ENCODE peak calls at places on chromosomes 11 and 22, in four cellular contexts. One of them, this sample, is unnamed.
A peak's percentile ranks its signal among the peaks of the same experiment; 100 is the strongest.

GRCh38 chr11:111148953-111149352 is 96.6 kb upstream of the POU2AF2 start:
- DNase-seq in H1: no peak
- DNase-seq in fibroblast of mammary gland: peak; percentile 53
- DNase-seq in kidney: no peak
- DNase-seq in this sample: no peak

GRCh38 chr11:26231252-26231661 is 100.7 kb upstream of the ANO3 start:
- DNase-seq in H1: no peak
- DNase-seq in fibroblast of mammary gland: peak; percentile 98
- DNase-seq in kidney: no peak
- DNase-seq in this sample: no peak

GRCh38 chr11:17394743-17395390 is 6.4 kb upstream of the KCNJ11 start:
- DNase-seq in H1: no peak
- DNase-seq in fibroblast of mammary gland: no peak
- DNase-seq in kidney: no peak
- DNase-seq in this sample: no peak

GRCh38 chr11:110295487-110296225 is 758 bp downstream of the RDX start:
- DNase-seq in H1: no peak
- DNase-seq in fibroblast of mammary gland: peak; percentile 31
- DNase-seq in kidney: peak; percentile 82
- DNase-seq in this sample: no peak

GRCh38 chr22:19046287-19046686 is 75.9 kb downstream of the DGCR2 start:
- DNase-seq in H1: no peak
- DNase-seq in fibroblast of mammary gland: no peak
- DNase-seq in kidney: no peak
- DNase-seq in this sample: no peak

GRCh38 chr11:47181271-47181670 is 4.6 kb upstream of the ARFGAP2 start:
- DNase-seq in H1: no peak
- DNase-seq in fibroblast of mammary gland: no peak
- DNase-seq in kidney: no peak
- DNase-seq in this sample: no peak

GRCh38 chr11:8071616-8072581 is 9.1 kb upstream of the TUB start:
- DNase-seq in H1: no peak
- DNase-seq in fibroblast of mammary gland: no peak
- DNase-seq in kidney: no peak
- DNase-seq in this sample: peak; percentile 77

GRCh38 chr11:6405837-6406236 is 13.1 kb downstream of the APBB1 start:
- DNase-seq in H1: no peak
- DNase-seq in fibroblast of mammary gland: no peak
- DNase-seq in kidney: no peak
- DNase-seq in this sample: no peak

GRCh38 chr11:111538407-111539114 is 2.0 kb upstream of the LAYN start:
- DNase-seq in H1: no peak
- DNase-seq in fibroblast of mammary gland: no peak
- DNase-seq in kidney: no peak
- DNase-seq in this sample: no peak

GRCh38 chr22:31870890-31871289 is 73.4 kb upstream of the YWHAH start:
- DNase-seq in H1: no peak
- DNase-seq in fibroblast of mammary gland: peak; percentile 93
- DNase-seq in kidney: no peak
- DNase-seq in this sample: no peak

GRCh38 chr11:78416285-78417174 is 1.1 kb downstream of the GAB2 start:
- DNase-seq in H1: peak; percentile 50
- DNase-seq in fibroblast of mammary gland: peak; percentile 89
- DNase-seq in kidney: peak; percentile 95
- DNase-seq in this sample: no peak
- TF ChIP-seq CTCF in H1: peak; percentile 55
- TF ChIP-seq CTCF in fibroblast of mammary gland: peak; percentile 41
- TF ChIP-seq CTCF in kidney: peak; percentile 22
- TF ChIP-seq CTCF in this sample: peak; percentile 78

GRCh38 chr11:67354314-67355022 is 1.1 kb upstream of the POLD4 start:
- DNase-seq in H1: no peak
- DNase-seq in fibroblast of mammary gland: peak; percentile 99
- DNase-seq in kidney: peak; percentile 90
- DNase-seq in this sample: no peak
- TF ChIP-seq CTCF in H1: no peak
- TF ChIP-seq CTCF in fibroblast of mammary gland: peak; percentile 35
- TF ChIP-seq CTCF in kidney: no peak
- TF ChIP-seq CTCF in this sample: peak; percentile 62

DNA sequence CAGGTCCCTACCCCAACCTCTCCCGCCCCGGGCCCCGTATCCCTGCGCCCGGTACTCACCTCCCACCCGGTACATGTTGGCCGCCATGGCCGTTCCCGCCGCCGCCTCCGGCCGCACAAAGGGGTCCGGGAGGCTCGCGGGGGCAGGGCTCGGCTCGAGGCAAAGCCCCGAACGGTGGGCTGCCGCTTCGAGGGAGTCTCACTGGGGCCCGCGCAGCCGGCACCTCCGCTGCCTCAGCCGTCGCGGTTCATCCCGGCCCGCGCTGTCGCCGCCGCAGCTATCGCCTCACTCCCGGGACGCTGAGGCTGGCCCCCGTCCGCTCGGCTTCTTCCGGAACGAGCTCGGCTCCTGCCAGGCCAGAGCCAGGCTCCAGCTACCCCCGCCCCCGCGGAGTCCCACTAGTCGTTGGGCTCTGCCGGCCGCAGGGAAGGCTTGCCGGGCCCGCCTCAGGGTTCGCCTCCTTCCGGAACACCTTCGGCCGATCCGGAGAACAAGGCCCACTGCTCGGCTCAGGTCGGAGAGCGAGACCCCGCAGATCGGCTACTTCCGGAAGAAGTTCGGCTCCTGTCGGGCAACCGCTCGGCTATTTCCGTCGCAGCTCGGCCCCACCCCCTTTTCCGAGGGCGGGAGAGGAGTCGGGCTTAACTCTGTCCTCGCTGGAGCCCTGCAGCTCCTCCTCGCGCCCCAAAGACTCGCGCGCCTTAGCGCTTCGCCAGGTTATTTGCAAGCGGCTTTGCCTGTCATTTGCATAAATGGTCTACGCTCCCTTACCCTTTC is at the start of gene MTA2:
- DNase-seq in H1: peak; percentile 98
- DNase-seq in fibroblast of mammary gland: peak; percentile 97
- DNase-seq in kidney: peak; percentile 99
- DNase-seq in this sample: peak; percentile 99
- TF ChIP-seq CTCF in H1: no peak
- TF ChIP-seq CTCF in fibroblast of mammary gland: no peak
- TF ChIP-seq CTCF in kidney: no peak
- TF ChIP-seq CTCF in this sample: peak; percentile 3

GRCh38 chr11:78188809-78189724 is at the start of gene USP35:
- DNase-seq in H1: no peak
- DNase-seq in fibroblast of mammary gland: no peak
- DNase-seq in kidney: peak; percentile 85
- DNase-seq in this sample: no peak
- TF ChIP-seq CTCF in H1: no peak
- TF ChIP-seq CTCF in fibroblast of mammary gland: no peak
- TF ChIP-seq CTCF in kidney: no peak
- TF ChIP-seq CTCF in this sample: no peak

GRCh38 chr11:126188332-126189108 is 22.9 kb downstream of the RPUSD4 start:
- DNase-seq in H1: no peak
- DNase-seq in fibroblast of mammary gland: no peak
- DNase-seq in kidney: no peak
- DNase-seq in this sample: no peak

GRCh38 chr11:126186031-126186698 is 25.3 kb downstream of the RPUSD4 start:
- DNase-seq in H1: no peak
- DNase-seq in fibroblast of mammary gland: no peak
- DNase-seq in kidney: no peak
- DNase-seq in this sample: no peak

GRCh38 chr11:126189109-126189929 is 22.1 kb downstream of the RPUSD4 start:
- DNase-seq in H1: no peak
- DNase-seq in fibroblast of mammary gland: no peak
- DNase-seq in kidney: no peak
- DNase-seq in this sample: no peak

GRCh38 chr11:126185200-126186030 is 26.0 kb downstream of the RPUSD4 start:
- DNase-seq in H1: no peak
- DNase-seq in fibroblast of mammary gland: no peak
- DNase-seq in kidney: no peak
- DNase-seq in this sample: no peak

GRCh38 chr11:126186708-126187481 is 24.6 kb downstream of the RPUSD4 start:
- DNase-seq in H1: no peak
- DNase-seq in fibroblast of mammary gland: no peak
- DNase-seq in kidney: no peak
- DNase-seq in this sample: no peak
- TF ChIP-seq CTCF in H1: peak; percentile 25
- TF ChIP-seq CTCF in fibroblast of mammary gland: peak; percentile 18
- TF ChIP-seq CTCF in kidney: no peak
- TF ChIP-seq CTCF in this sample: peak; percentile 69

GRCh38 chr11:11148598-11148997 is 204.5 kb downstream of the CSNK2A3 start:
- DNase-seq in H1: no peak
- DNase-seq in fibroblast of mammary gland: no peak
- DNase-seq in kidney: no peak
- DNase-seq in this sample: no peak

GRCh38 chr11:11143849-11144248 is 209.2 kb downstream of the CSNK2A3 start:
- DNase-seq in H1: no peak
- DNase-seq in fibroblast of mammary gland: no peak
- DNase-seq in kidney: no peak
- DNase-seq in this sample: no peak

GRCh38 chr11:11146830-11147229 is 206.2 kb downstream of the CSNK2A3 start:
- DNase-seq in H1: no peak
- DNase-seq in fibroblast of mammary gland: no peak
- DNase-seq in kidney: no peak
- DNase-seq in this sample: no peak

GRCh38 chr11:11149671-11150459 is 203.2 kb downstream of the CSNK2A3 start:
- DNase-seq in H1: no peak
- DNase-seq in fibroblast of mammary gland: no peak
- DNase-seq in kidney: no peak
- DNase-seq in this sample: no peak

GRCh38 chr11:11148104-11148509 is 204.9 kb downstream of the CSNK2A3 start:
- DNase-seq in H1: peak; percentile 73
- DNase-seq in fibroblast of mammary gland: peak; percentile 89
- DNase-seq in kidney: peak; percentile 86
- DNase-seq in this sample: no peak
- TF ChIP-seq CTCF in H1: peak; percentile 63
- TF ChIP-seq CTCF in fibroblast of mammary gland: peak; percentile 48
- TF ChIP-seq CTCF in kidney: no peak
- TF ChIP-seq CTCF in this sample: peak; percentile 81

GRCh38 chr11:65718531-65718930 is 2.1 kb downstream of the RNASEH2C start:
- DNase-seq in H1: no peak
- DNase-seq in fibroblast of mammary gland: no peak
- DNase-seq in kidney: no peak
- DNase-seq in this sample: no peak

GRCh38 chr11:65717906-65718305 is 2.7 kb downstream of the RNASEH2C start:
- DNase-seq in H1: no peak
- DNase-seq in fibroblast of mammary gland: no peak
- DNase-seq in kidney: no peak
- DNase-seq in this sample: no peak

GRCh38 chr11:65720237-65720934 is at the start of gene RNASEH2C:
- DNase-seq in H1: peak; percentile 44
- DNase-seq in fibroblast of mammary gland: peak; percentile 79
- DNase-seq in kidney: peak; percentile 92
- DNase-seq in this sample: no peak

GRCh38 chr11:65719887-65720236 is 736 bp downstream of the RNASEH2C start:
- DNase-seq in H1: no peak
- DNase-seq in fibroblast of mammary gland: peak; percentile 52
- DNase-seq in kidney: peak; percentile 82
- DNase-seq in this sample: no peak

DNA sequence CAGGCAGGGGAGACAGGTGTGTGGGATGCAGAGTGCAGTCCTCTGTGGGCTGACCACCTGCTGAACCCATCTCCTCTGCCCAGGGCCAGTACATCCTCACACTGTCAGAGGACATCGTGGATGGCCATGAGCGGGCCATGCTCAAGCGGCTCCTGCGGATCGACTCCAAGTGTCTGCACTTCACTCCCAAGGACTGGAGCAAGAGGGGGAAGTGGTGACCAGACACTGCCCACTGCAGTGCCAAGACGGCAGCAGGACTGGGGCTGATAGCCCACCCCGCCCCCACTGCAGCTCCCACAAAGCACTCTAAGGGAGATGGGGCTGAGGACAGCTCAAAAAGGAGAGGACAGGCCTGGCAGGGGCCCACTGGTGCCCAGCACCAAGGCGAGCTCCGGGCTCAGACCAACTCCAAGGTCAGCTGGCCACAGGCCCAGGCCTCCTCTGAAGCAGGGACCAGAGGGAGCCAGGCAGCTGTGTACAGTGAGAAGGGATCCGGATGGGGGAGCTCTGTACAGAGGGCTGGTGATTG is 1.6 kb downstream of the RNASEH2C start:
- DNase-seq in H1: no peak
- DNase-seq in fibroblast of mammary gland: peak; percentile 51
- DNase-seq in kidney: no peak
- DNase-seq in this sample: no peak
- TF ChIP-seq CTCF in H1: no peak
- TF ChIP-seq CTCF in fibroblast of mammary gland: no peak
- TF ChIP-seq CTCF in kidney: no peak
- TF ChIP-seq CTCF in this sample: no peak

GRCh38 chr22:50059881-50060262 is 1.8 kb upstream of the TTLL8 start:
- DNase-seq in H1: no peak
- DNase-seq in fibroblast of mammary gland: no peak
- DNase-seq in kidney: peak; percentile 44
- DNase-seq in this sample: no peak

GRCh38 chr22:50060441-50061140 is 2.5 kb upstream of the TTLL8 start:
- DNase-seq in H1: no peak
- DNase-seq in fibroblast of mammary gland: no peak
- DNase-seq in kidney: peak; percentile 76
- DNase-seq in this sample: no peak

GRCh38 chr22:50058338-50059184 is 463 bp upstream of the TTLL8 start:
- DNase-seq in H1: no peak
- DNase-seq in fibroblast of mammary gland: no peak
- DNase-seq in kidney: peak; percentile 74
- DNase-seq in this sample: no peak

GRCh38 chr22:50057868-50058311 is at the start of gene TTLL8:
- DNase-seq in H1: no peak
- DNase-seq in fibroblast of mammary gland: no peak
- DNase-seq in kidney: peak; percentile 63
- DNase-seq in this sample: no peak

GRCh38 chr22:50059185-50059880 is 1.2 kb upstream of the TTLL8 start:
- DNase-seq in H1: peak; percentile 27
- DNase-seq in fibroblast of mammary gland: peak; percentile 19
- DNase-seq in kidney: peak; percentile 63
- DNase-seq in this sample: no peak
- TF ChIP-seq CTCF in H1: peak; percentile 49
- TF ChIP-seq CTCF in fibroblast of mammary gland: no peak
- TF ChIP-seq CTCF in kidney: no peak
- TF ChIP-seq CTCF in this sample: peak; percentile 54

DNA sequence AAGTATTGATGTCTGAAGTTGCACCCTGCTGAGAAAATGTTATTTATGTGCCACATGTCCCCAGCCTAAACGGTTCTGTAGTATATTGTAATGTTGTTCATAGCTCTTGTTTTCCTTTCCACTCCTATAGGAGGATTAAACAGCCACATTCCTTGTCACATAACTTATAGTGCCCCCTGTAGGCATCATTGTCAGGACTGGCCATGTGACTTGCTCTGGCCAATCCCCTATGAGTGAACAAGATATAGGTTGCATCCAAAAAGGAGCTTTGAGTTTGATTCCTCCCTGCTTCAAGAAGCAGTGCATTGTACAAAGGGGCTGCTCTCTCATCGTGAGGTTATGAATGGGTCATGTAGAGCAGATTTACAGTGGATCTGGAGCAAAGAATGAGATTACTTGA is 717.6 kb upstream of the ANO5 start:
- DNase-seq in H1: no peak
- DNase-seq in fibroblast of mammary gland: no peak
- DNase-seq in kidney: no peak
- DNase-seq in this sample: no peak
- TF ChIP-seq CTCF in H1: no peak
- TF ChIP-seq CTCF in fibroblast of mammary gland: no peak
- TF ChIP-seq CTCF in kidney: no peak
- TF ChIP-seq CTCF in this sample: no peak

GRCh38 chr11:129391350-129391749 is 15.7 kb downstream of the BARX2 start:
- DNase-seq in H1: no peak
- DNase-seq in fibroblast of mammary gland: no peak
- DNase-seq in kidney: no peak
- DNase-seq in this sample: no peak
- TF ChIP-seq CTCF in H1: no peak
- TF ChIP-seq CTCF in fibroblast of mammary gland: no peak
- TF ChIP-seq CTCF in kidney: no peak
- TF ChIP-seq CTCF in this sample: no peak